ENCODE peak calls at places on chromosome 2, in nine cellular contexts. One of them, this sample, is unnamed.
A peak's percentile ranks its signal among the peaks of the same experiment; 100 is the strongest.

GRCh38 chr2:68418855-68419254 is 48.2 kb downstream of the FBXO48 start:
- DNase-seq in AG10803: no peak
- DNase-seq in aorta: no peak
- DNase-seq in stimulated activated CD8-positive, alpha-beta memory T cell treated with anti-CD3 and anti-CD28 coated beads, Interleukin-4, amount 100 ng/mL, for 4 hours: no peak
- DNase-seq in activated CD8-positive, alpha-beta memory T cell treated with anti-CD3 and anti-CD28 coated beads for 24 hours: no peak
- DNase-seq in coronary artery: no peak
- DNase-seq in neural crest cell: no peak
- DNase-seq in osteoblast: no peak
- DNase-seq in fibroblast of pulmonary artery: no peak
- DNase-seq in this sample: no peak

GRCh38 chr2:238389985-238390682 is 36.6 kb upstream of the ASB1 start:
- DNase-seq in coronary artery: no peak
- DNase-seq in osteoblast: no peak
- DNase-seq in neural crest cell: no peak
- DNase-seq in activated CD8-positive, alpha-beta memory T cell treated with anti-CD3 and anti-CD28 coated beads for 24 hours: no peak
- DNase-seq in stimulated activated CD8-positive, alpha-beta memory T cell treated with anti-CD3 and anti-CD28 coated beads, Interleukin-4, amount 100 ng/mL, for 4 hours: no peak
- DNase-seq in aorta: no peak
- DNase-seq in fibroblast of pulmonary artery: no peak
- DNase-seq in AG10803: no peak
- DNase-seq in this sample: no peak

GRCh38 chr2:113081458-113082210 is 13.9 kb downstream of the IL1F10 start:
- DNase-seq in aorta: no peak
- DNase-seq in osteoblast: no peak
- DNase-seq in neural crest cell: no peak
- DNase-seq in fibroblast of pulmonary artery: no peak
- DNase-seq in AG10803: no peak
- DNase-seq in coronary artery: no peak
- DNase-seq in activated CD8-positive, alpha-beta memory T cell treated with anti-CD3 and anti-CD28 coated beads for 24 hours: no peak
- DNase-seq in stimulated activated CD8-positive, alpha-beta memory T cell treated with anti-CD3 and anti-CD28 coated beads, Interleukin-4, amount 100 ng/mL, for 4 hours: no peak
- DNase-seq in this sample: no peak

GRCh38 chr2:27798948-27799645 is 27.6 kb downstream of the MRPL33 start:
- DNase-seq in AG10803: peak; percentile 100
- DNase-seq in stimulated activated CD8-positive, alpha-beta memory T cell treated with anti-CD3 and anti-CD28 coated beads, Interleukin-4, amount 100 ng/mL, for 4 hours: no peak
- DNase-seq in activated CD8-positive, alpha-beta memory T cell treated with anti-CD3 and anti-CD28 coated beads for 24 hours: no peak
- DNase-seq in neural crest cell: no peak
- DNase-seq in fibroblast of pulmonary artery: peak; percentile 100
- DNase-seq in osteoblast: peak; percentile 95
- DNase-seq in aorta: peak; percentile 87
- DNase-seq in coronary artery: peak; percentile 94
- DNase-seq in this sample: peak; percentile 92

GRCh38 chr2:234879671-234880455 is 72.0 kb upstream of the SH3BP4 start:
- DNase-seq in stimulated activated CD8-positive, alpha-beta memory T cell treated with anti-CD3 and anti-CD28 coated beads, Interleukin-4, amount 100 ng/mL, for 4 hours: no peak
- DNase-seq in aorta: no peak
- DNase-seq in activated CD8-positive, alpha-beta memory T cell treated with anti-CD3 and anti-CD28 coated beads for 24 hours: no peak
- DNase-seq in coronary artery: no peak
- DNase-seq in neural crest cell: no peak
- DNase-seq in osteoblast: peak; percentile 67
- DNase-seq in AG10803: no peak
- DNase-seq in fibroblast of pulmonary artery: peak; percentile 66
- DNase-seq in this sample: no peak

GRCh38 chr2:238525990-238526389 is 99.3 kb downstream of the ASB1 start:
- DNase-seq in fibroblast of pulmonary artery: no peak
- DNase-seq in osteoblast: peak; percentile 54
- DNase-seq in aorta: no peak
- DNase-seq in activated CD8-positive, alpha-beta memory T cell treated with anti-CD3 and anti-CD28 coated beads for 24 hours: no peak
- DNase-seq in neural crest cell: no peak
- DNase-seq in AG10803: no peak
- DNase-seq in stimulated activated CD8-positive, alpha-beta memory T cell treated with anti-CD3 and anti-CD28 coated beads, Interleukin-4, amount 100 ng/mL, for 4 hours: no peak
- DNase-seq in coronary artery: no peak
- DNase-seq in this sample: peak; percentile 36

GRCh38 chr2:207385903-207386302 is 143.9 kb upstream of the CREB1 start:
- DNase-seq in AG10803: peak; percentile 62
- DNase-seq in fibroblast of pulmonary artery: peak; percentile 76
- DNase-seq in coronary artery: no peak
- DNase-seq in neural crest cell: no peak
- DNase-seq in stimulated activated CD8-positive, alpha-beta memory T cell treated with anti-CD3 and anti-CD28 coated beads, Interleukin-4, amount 100 ng/mL, for 4 hours: no peak
- DNase-seq in osteoblast: peak; percentile 53
- DNase-seq in activated CD8-positive, alpha-beta memory T cell treated with anti-CD3 and anti-CD28 coated beads for 24 hours: no peak
- DNase-seq in aorta: no peak
- DNase-seq in this sample: no peak

GRCh38 chr2:42516418-42516817 is 22.6 kb upstream of the KCNG3 start:
- DNase-seq in stimulated activated CD8-positive, alpha-beta memory T cell treated with anti-CD3 and anti-CD28 coated beads, Interleukin-4, amount 100 ng/mL, for 4 hours: no peak
- DNase-seq in aorta: no peak
- DNase-seq in neural crest cell: no peak
- DNase-seq in fibroblast of pulmonary artery: no peak
- DNase-seq in osteoblast: no peak
- DNase-seq in activated CD8-positive, alpha-beta memory T cell treated with anti-CD3 and anti-CD28 coated beads for 24 hours: no peak
- DNase-seq in AG10803: no peak
- DNase-seq in coronary artery: no peak
- DNase-seq in this sample: no peak

GRCh38 chr2:21194828-21195227 is 71.1 kb downstream of the TDRD15 start:
- DNase-seq in activated CD8-positive, alpha-beta memory T cell treated with anti-CD3 and anti-CD28 coated beads for 24 hours: no peak
- DNase-seq in coronary artery: no peak
- DNase-seq in stimulated activated CD8-positive, alpha-beta memory T cell treated with anti-CD3 and anti-CD28 coated beads, Interleukin-4, amount 100 ng/mL, for 4 hours: no peak
- DNase-seq in aorta: no peak
- DNase-seq in neural crest cell: no peak
- DNase-seq in fibroblast of pulmonary artery: no peak
- DNase-seq in AG10803: no peak
- DNase-seq in osteoblast: no peak
- DNase-seq in this sample: no peak